ENCODE peak calls at places on chromosomes 13 and 19, in four cellular contexts. S, X, U and W are unnamed samples.
A peak's percentile ranks its signal among the peaks of the same experiment; 100 is the strongest.

GRCh38 chr13:40094056-40094455 is 438.6 kb downstream of the COG6 start:
- DNase-seq in S (no peak), X (no peak), U (no peak), W (no peak)

GRCh38 chr13:100436099-100436498 is 152.5 kb downstream of the GGACT start:
- DNase-seq in S (no peak), X (no peak), U (no peak), W (no peak)

GRCh38 chr13:76009491-76009890 is 373.4 kb downstream of the LMO7 start:
- DNase-seq in S (peak; percentile 75), X (no peak), U (no peak), W (no peak)

GRCh38 chr19:47190167-47190727 is 40.8 kb downstream of the BBC3 start:
- DNase-seq in S (peak; percentile 92), X (no peak), U (peak; percentile 66), W (peak; percentile 89)

GRCh38 chr19:2070436-2070827 is 19.4 kb upstream of the MKNK2 start:
- DNase-seq in S (no peak), X (no peak), U (peak; percentile 89), W (no peak)

GRCh38 chr13:101520672-101521071 is 68.2 kb downstream of the ITGBL1 start:
- DNase-seq in S (no peak), X (no peak), U (no peak), W (peak; percentile 7)

GRCh38 chr13:93116809-93117208 is 109.8 kb upstream of the GPC6 start:
- DNase-seq in S (no peak), X (no peak), U (no peak), W (no peak)

GRCh38 chr13:31310781-31311180 is 111.0 kb downstream of the B3GLCT start:
- DNase-seq in S (no peak), X (no peak), U (no peak), W (no peak)

GRCh38 chr13:88068975-88069374 is 397.8 kb downstream of the SLITRK5 start:
- DNase-seq in S (peak; percentile 5), X (no peak), U (no peak), W (peak; percentile 33)

GRCh38 chr19:16040642-16041041 is 35.7 kb upstream of the TPM4 start:
- DNase-seq in S (peak; percentile 49), X (no peak), U (no peak), W (no peak)

GRCh38 chr19:16037424-16038195 is 38.7 kb upstream of the TPM4 start:
- DNase-seq in S (no peak), X (no peak), U (no peak), W (peak; percentile 3)

GRCh38 chr19:16039081-16039480 is 37.2 kb upstream of the TPM4 start:
- DNase-seq in S (no peak), X (no peak), U (no peak), W (no peak)

GRCh38 chr19:16038196-16038695 is 38.0 kb upstream of the TPM4 start:
- DNase-seq in S (no peak), X (no peak), U (no peak), W (no peak)

DNA sequence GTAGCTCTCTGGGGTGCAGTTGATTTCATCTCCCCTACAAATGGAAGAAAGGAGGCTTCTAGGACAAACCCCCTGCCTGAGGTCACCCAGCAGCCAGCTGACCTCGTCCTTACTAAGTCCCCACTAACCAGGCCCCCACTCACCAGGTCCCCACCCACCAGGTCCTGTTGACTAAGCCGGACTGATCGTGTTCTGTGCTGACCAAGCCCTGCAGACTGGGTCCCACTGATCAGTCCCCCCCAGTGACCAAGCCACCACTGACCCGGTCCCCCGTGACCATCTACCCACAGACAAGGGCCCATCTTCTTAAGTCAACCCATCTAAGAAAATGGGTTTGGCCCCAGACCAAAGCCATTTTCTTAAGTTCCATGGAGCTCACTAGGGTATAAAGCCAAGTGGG is 36.8 kb upstream of the TPM4 start:
- DNase-seq in S (no peak), X (no peak), U (no peak), W (no peak)
- H3K27ac ChIP-seq in S (no peak overlapping the region), X (no peak overlapping the region), U (no peak overlapping the region), W (no peak overlapping the region)

DNA sequence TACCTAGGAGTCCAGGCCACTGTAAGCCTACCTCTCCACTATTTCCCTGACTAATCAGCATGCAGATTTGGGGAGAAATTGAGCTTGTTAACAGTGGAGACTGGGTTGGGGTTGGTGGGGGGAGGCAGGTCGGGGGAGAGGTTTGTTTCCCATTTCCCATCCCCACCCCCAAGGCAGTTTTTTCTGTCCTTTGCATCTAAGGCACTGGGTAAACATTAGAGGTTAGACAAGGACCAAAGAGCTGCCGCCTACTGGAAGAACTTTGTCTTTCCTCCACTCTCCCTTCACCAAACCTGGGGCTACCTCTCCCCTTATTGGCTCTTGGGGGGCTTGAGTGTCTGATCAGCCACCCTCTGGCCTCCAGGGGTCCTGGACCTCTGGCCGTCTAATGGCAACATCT is 953 bp downstream of the KCNN4 start:
- DNase-seq in S (peak; percentile 55), X (no peak), U (no peak), W (no peak)
- H3K4me1 ChIP-seq in S (peaks cover 80% of the 10 kb centered on the region), X (peaks cover 66% of the 10 kb centered on the region), U (peaks cover 4% of the 10 kb centered on the region), W (peaks cover 13% of the 10 kb centered on the region)

GRCh38 chr19:7419777-7420439 is 68.9 kb downstream of the PEX11G start:
- DNase-seq in S (no peak), X (no peak), U (no peak), W (no peak)

GRCh38 chr19:7415857-7416371 is 67.2 kb downstream of the ARHGEF18 start:
- DNase-seq in S (no peak), X (no peak), U (no peak), W (no peak)

GRCh38 chr19:7418575-7418974 is 69.8 kb downstream of the ARHGEF18 start:
- DNase-seq in S (no peak), X (no peak), U (no peak), W (no peak)

GRCh38 chr19:7419153-7419552 is 69.7 kb downstream of the PEX11G start:
- DNase-seq in S (no peak), X (no peak), U (no peak), W (no peak)

DNA sequence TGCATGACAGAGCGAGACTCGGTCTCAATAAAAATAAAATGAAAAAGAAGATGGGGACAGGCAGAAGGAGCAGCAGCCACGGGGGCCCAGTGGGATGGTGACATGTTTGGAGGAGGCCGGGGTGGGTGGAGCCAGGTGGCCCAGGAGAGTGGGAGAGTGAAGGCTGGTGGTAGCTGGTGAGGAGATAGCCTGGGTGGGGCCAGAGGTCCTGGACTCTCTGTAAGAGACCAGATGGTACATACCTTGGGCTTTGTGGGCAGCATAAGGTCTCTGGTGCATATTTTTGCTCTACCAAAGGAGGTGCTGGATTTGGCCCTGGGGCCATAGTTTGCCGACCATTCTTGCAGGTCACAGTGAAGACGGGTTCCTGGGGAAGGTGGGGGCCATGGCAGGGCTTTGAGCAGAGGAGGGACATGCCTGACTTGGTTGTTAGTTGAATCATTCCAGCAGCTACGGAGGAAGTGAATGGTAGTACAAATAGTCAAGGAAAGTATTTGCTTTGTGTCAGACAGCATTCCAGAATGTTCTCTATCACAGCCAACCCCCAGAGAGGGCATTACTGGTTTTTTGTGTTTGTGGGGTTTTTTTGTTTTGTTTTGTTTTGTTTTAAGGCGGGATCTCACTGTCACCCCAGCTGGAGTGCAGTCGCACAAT is 69.1 kb downstream of the ARHGEF18 start:
- DNase-seq in S (no peak), X (no peak), U (no peak), W (no peak)
- H3K27ac ChIP-seq in S (peak overlapping the region; percentile 61), X (no peak overlapping the region), U (no peak overlapping the region), W (no peak overlapping the region)

DNA sequence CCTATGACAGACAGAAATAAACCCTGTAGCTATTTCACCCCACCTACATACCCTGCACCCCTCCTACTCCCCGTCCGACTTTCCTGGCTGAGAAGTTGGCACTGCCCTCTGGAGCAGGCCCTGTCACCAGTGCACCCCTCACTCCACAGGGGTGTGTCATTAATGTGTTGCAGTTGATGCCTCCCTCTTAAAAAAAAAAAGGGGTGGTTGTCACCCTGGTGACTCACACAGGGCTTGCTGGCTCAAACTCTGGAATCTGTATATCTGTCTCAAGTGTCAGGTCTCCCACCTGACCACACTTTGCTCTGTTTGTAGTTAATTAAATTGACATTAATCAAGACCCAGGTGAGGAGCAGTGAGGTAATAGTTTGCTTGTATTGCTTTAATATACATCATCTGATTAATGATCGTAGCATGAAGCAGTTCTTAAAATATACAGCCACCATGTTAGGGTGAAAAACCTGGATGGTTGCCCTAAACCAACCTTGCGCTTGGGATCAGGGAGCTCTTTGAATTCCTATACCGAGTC is 2.0 kb upstream of the GATAD2A start:
- DNase-seq in S (no peak), X (no peak), U (peak; percentile 52), W (no peak)
- H3K4me1 ChIP-seq in S (peaks cover 37% of the 10 kb centered on the region), X (peaks cover 22% of the 10 kb centered on the region), U (peaks cover 38% of the 10 kb centered on the region), W (peaks cover 30% of the 10 kb centered on the region)